ENCODE peak calls at places on chromosomes 3 and 15, in seven cellular contexts. C, Z, X, J, G, L and Y are unnamed samples.

GRCh38 chr3:82839871-82840270 is 1078.4 kb upstream of the GBE1 start:
- DNase-seq in C (no peak), Z (no peak), X (no peak), J (no peak), G (no peak), L (no peak), Y (no peak)

GRCh38 chr3:119585867-119586570 is 6.7 kb downstream of the ADPRH start:
- DNase-seq in C (peak; percentile 74), Z (no peak), X (no peak), J (no peak), G (no peak), L (no peak), Y (no peak)

GRCh38 chr3:58793052-58793451 is 126.5 kb upstream of the FAM3D start:
- DNase-seq in C (peak; percentile 5), Z (no peak), X (no peak), J (no peak), G (no peak), L (no peak), Y (no peak)

GRCh38 chr3:197505796-197506553 is 49.8 kb downstream of the BDH1 start:
- DNase-seq in C (no peak), Z (no peak), X (no peak), J (no peak), G (no peak), L (no peak), Y (no peak)

GRCh38 chr3:156311930-156312329 is 191.6 kb downstream of the KCNAB1 start:
- DNase-seq in C (no peak), Z (no peak), X (no peak), J (no peak), G (no peak), L (no peak), Y (no peak)

GRCh38 chr15:63003836-63004610 is 38.5 kb upstream of the TPM1 start:
- DNase-seq in C (no peak), Z (no peak), X (no peak), J (no peak), G (no peak), L (no peak), Y (no peak)

GRCh38 chr3:150142936-150143335 is 172.2 kb upstream of the PFN2 start:
- DNase-seq in C (no peak), Z (no peak), X (no peak), J (no peak), G (no peak), L (no peak), Y (no peak)

GRCh38 chr3:48661501-48662139 is 1.1 kb downstream of the CELSR3 start:
- DNase-seq in C (peak; percentile 49), Z (no peak), X (peak; percentile 53), J (peak; percentile 57), G (peak; percentile 91), L (peak; percentile 64), Y (no peak)

GRCh38 chr3:66378256-66378655 is 122.6 kb downstream of the LRIG1 start:
- DNase-seq in C (peak; percentile 13), Z (no peak), X (peak; percentile 14), J (no peak), G (no peak), L (peak; percentile 24), Y (no peak)

GRCh38 chr3:51371943-51372557 is 13.0 kb upstream of the MANF start:
- DNase-seq in C (peak; percentile 90), Z (peak; percentile 49), X (peak; percentile 89), J (no peak), G (peak; percentile 38), L (peak; percentile 59), Y (peak; percentile 46)

GRCh38 chr3:111541911-111542483 is at the start of gene CD96:
- DNase-seq in C (no peak), Z (no peak), X (peak; percentile 80), J (no peak), G (no peak), L (peak; percentile 83), Y (no peak)

GRCh38 chr15:52392008-52392687 is 96.5 kb upstream of the MYO5C start:
- DNase-seq in C (peak; percentile 22), Z (peak; percentile 10), X (peak; percentile 3), J (no peak), G (no peak), L (no peak), Y (peak; percentile 11)

GRCh38 chr3:122458992-122459391 is 43.1 kb upstream of the WDR5B start:
- DNase-seq in C (peak; percentile 79), Z (peak; percentile 38), X (peak; percentile 77), J (no peak), G (no peak), L (no peak), Y (peak; percentile 23)

GRCh38 chr15:32718082-32718821 is 448 bp downstream of the GREM1 start:
- DNase-seq in C (no peak), Z (no peak), X (no peak), J (no peak), G (no peak), L (no peak), Y (no peak)

GRCh38 chr15:39642011-39642640 is 61.2 kb downstream of the THBS1 start:
- DNase-seq in C (peak; percentile 79), Z (peak; percentile 37), X (peak; percentile 62), J (no peak), G (no peak), L (no peak), Y (no peak)

GRCh38 chr3:51642462-51642861 is 28.6 kb upstream of the TEX264 start:
- DNase-seq in C (no peak), Z (no peak), X (peak; percentile 45), J (no peak), G (no peak), L (no peak), Y (no peak)

GRCh38 chr3:14358426-14359211 is 43.8 kb upstream of the SLC6A6 start:
- DNase-seq in C (peak; percentile 81), Z (peak; percentile 27), X (peak; percentile 51), J (peak; percentile 34), G (peak; percentile 87), L (no peak), Y (peak; percentile 74)

GRCh38 chr15:72116680-72117447 is 1.1 kb downstream of the MYO9A start:
- DNase-seq in C (peak; percentile 32), Z (no peak), X (peak; percentile 27), J (peak; percentile 25), G (no peak), L (no peak), Y (no peak)

GRCh38 chr15:49718234-49718633 is 97.4 kb downstream of the DTWD1 start:
- DNase-seq in C (peak; percentile 91), Z (peak; percentile 71), X (peak; percentile 81), J (no peak), G (no peak), L (no peak), Y (peak; percentile 52)

GRCh38 chr15:62112051-62112450 is 45.3 kb downstream of the C2CD4A start:
- DNase-seq in C (no peak), Z (no peak), X (no peak), J (no peak), G (no peak), L (no peak), Y (no peak)

GRCh38 chr15:80778621-80778963 is 578 bp upstream of the CEMIP start:
- DNase-seq in C (peak; percentile 53), Z (no peak), X (no peak), J (no peak), G (no peak), L (no peak), Y (no peak)

GRCh38 chr15:80779658-80780415 is 667 bp downstream of the CEMIP start:
- DNase-seq in C (peak; percentile 49), Z (no peak), X (peak; percentile 50), J (peak; percentile 14), G (no peak), L (no peak), Y (no peak)

GRCh38 chr15:80777836-80778620 is 1.1 kb upstream of the CEMIP start:
- DNase-seq in C (peak; percentile 29), Z (no peak), X (no peak), J (no peak), G (no peak), L (no peak), Y (no peak)

GRCh38 chr15:80780416-80781221 is 1.4 kb downstream of the CEMIP start:
- DNase-seq in C (peak; percentile 69), Z (no peak), X (peak; percentile 68), J (peak; percentile 38), G (no peak), L (no peak), Y (no peak)

GRCh38 chr15:80778964-80779657 is at the start of gene CEMIP:
- DNase-seq in C (peak; percentile 91), Z (peak; percentile 71), X (peak; percentile 79), J (peak; percentile 63), G (no peak), L (no peak), Y (peak; percentile 56)
- TF ChIP-seq CTCF in C (peak; percentile 69), Z (peak; percentile 70), X (peak; percentile 43), J (peak; percentile 64), G (peak; percentile 58), L (no peak), Y (peak; percentile 58)

GRCh38 chr15:43209059-43209824 is 11.6 kb downstream of the EPB42 start:
- DNase-seq in C (no peak), Z (no peak), X (peak; percentile 18), J (no peak), G (no peak), L (no peak), Y (no peak)
- TF ChIP-seq CTCF in C (no peak), Z (peak; percentile 29), X (peak; percentile 4), J (no peak), G (no peak), L (no peak), Y (no peak)

GRCh38 chr15:80673561-80674244 is 21.4 kb upstream of the ABHD17C start:
- DNase-seq in C (no peak), Z (no peak), X (no peak), J (no peak), G (no peak), L (no peak), Y (no peak)
- TF ChIP-seq CTCF in C (no peak), Z (no peak), X (peak; percentile 1), J (no peak), G (no peak), L (no peak), Y (no peak)

GRCh38 chr3:127702151-127702578 is 29.4 kb downstream of the ABTB1 start:
- DNase-seq in C (peak; percentile 61), Z (no peak), X (no peak), J (peak; percentile 78), G (no peak), L (no peak), Y (peak; percentile 42)
- TF ChIP-seq CTCF in C (no peak), Z (no peak), X (no peak), J (no peak), G (no peak), L (no peak), Y (no peak)

GRCh38 chr15:58758141-58758540 is 8.6 kb upstream of the ADAM10 start:
- DNase-seq in C (peak; percentile 63), Z (no peak), X (peak; percentile 56), J (no peak), G (no peak), L (no peak), Y (no peak)
- TF ChIP-seq CTCF in C (peak; percentile 36), Z (peak; percentile 39), X (peak; percentile 32), J (no peak), G (no peak), L (no peak), Y (peak; percentile 39)